ENCODE peak calls at places on chromosomes 7 and 10, in nine cellular contexts. One of them, this sample, is unnamed.

GRCh38 chr10:77588886-77589285 is 48.7 kb downstream of the KCNMA1 start:
- DNase-seq in breast epithelium: no peak
- DNase-seq in AG10803: no peak
- DNase-seq in HCT116: no peak
- DNase-seq in HepG2: no peak
- DNase-seq in neural progenitor cell: no peak
- DNase-seq in astrocyte of the spinal cord: no peak
- DNase-seq in B cell: no peak
- DNase-seq in mammary epithelial cell: no peak
- DNase-seq in this sample: no peak

GRCh38 chr10:77583527-77583926 is 54.1 kb downstream of the KCNMA1 start:
- DNase-seq in breast epithelium: no peak
- DNase-seq in AG10803: no peak
- DNase-seq in HCT116: no peak
- DNase-seq in HepG2: no peak
- DNase-seq in neural progenitor cell: no peak
- DNase-seq in astrocyte of the spinal cord: no peak
- DNase-seq in B cell: no peak
- DNase-seq in mammary epithelial cell: peak; percentile 72
- DNase-seq in this sample: no peak

GRCh38 chr7:45050198-45050597 is 38.6 kb downstream of the NACAD start:
- DNase-seq in breast epithelium: no peak
- DNase-seq in AG10803: no peak
- DNase-seq in HCT116: no peak
- DNase-seq in HepG2: no peak
- DNase-seq in neural progenitor cell: no peak
- DNase-seq in astrocyte of the spinal cord: no peak
- DNase-seq in B cell: no peak
- DNase-seq in mammary epithelial cell: no peak
- DNase-seq in this sample: no peak

GRCh38 chr7:96697822-96698221 is 11.8 kb downstream of the SEM1 start:
- DNase-seq in breast epithelium: no peak
- DNase-seq in AG10803: no peak
- DNase-seq in HCT116: no peak
- DNase-seq in HepG2: no peak
- DNase-seq in neural progenitor cell: no peak
- DNase-seq in astrocyte of the spinal cord: peak; percentile 13
- DNase-seq in B cell: no peak
- DNase-seq in mammary epithelial cell: no peak
- DNase-seq in this sample: peak; percentile 26

GRCh38 chr10:97774811-97775294 is 3.1 kb upstream of the SFRP5 start:
- DNase-seq in breast epithelium: peak; percentile 45
- DNase-seq in AG10803: no peak
- DNase-seq in HCT116: no peak
- DNase-seq in HepG2: peak; percentile 84
- DNase-seq in neural progenitor cell: no peak
- DNase-seq in astrocyte of the spinal cord: no peak
- DNase-seq in B cell: no peak
- DNase-seq in mammary epithelial cell: peak; percentile 54
- DNase-seq in this sample: no peak

GRCh38 chr10:69792361-69792760 is 9.3 kb upstream of the COL13A1 start:
- DNase-seq in breast epithelium: no peak
- DNase-seq in AG10803: no peak
- DNase-seq in HCT116: no peak
- DNase-seq in HepG2: no peak
- DNase-seq in neural progenitor cell: no peak
- DNase-seq in astrocyte of the spinal cord: no peak
- DNase-seq in B cell: no peak
- DNase-seq in mammary epithelial cell: no peak
- DNase-seq in this sample: no peak

GRCh38 chr10:121313119-121313858 is 285.0 kb downstream of the FGFR2 start:
- DNase-seq in breast epithelium: peak; percentile 90
- DNase-seq in AG10803: no peak
- DNase-seq in HCT116: no peak
- DNase-seq in HepG2: no peak
- DNase-seq in neural progenitor cell: no peak
- DNase-seq in astrocyte of the spinal cord: no peak
- DNase-seq in B cell: no peak
- DNase-seq in mammary epithelial cell: peak; percentile 86
- DNase-seq in this sample: no peak

GRCh38 chr7:73740771-73741170 is 2.2 kb upstream of the ABHD11 start:
- DNase-seq in breast epithelium: peak; percentile 50
- DNase-seq in AG10803: no peak
- DNase-seq in HCT116: no peak
- DNase-seq in HepG2: no peak
- DNase-seq in neural progenitor cell: no peak
- DNase-seq in astrocyte of the spinal cord: no peak
- DNase-seq in B cell: no peak
- DNase-seq in mammary epithelial cell: no peak
- DNase-seq in this sample: no peak

GRCh38 chr10:115572740-115573455 is 479.7 kb downstream of the ATRNL1 start:
- DNase-seq in breast epithelium: no peak
- DNase-seq in AG10803: no peak
- DNase-seq in HCT116: peak; percentile 7
- DNase-seq in HepG2: no peak
- DNase-seq in neural progenitor cell: peak; percentile 42
- DNase-seq in astrocyte of the spinal cord: no peak
- DNase-seq in B cell: no peak
- DNase-seq in mammary epithelial cell: peak; percentile 0
- DNase-seq in this sample: no peak

GRCh38 chr7:110407706-110408105 is 683.2 kb upstream of the LRRN3 start:
- DNase-seq in breast epithelium: no peak
- DNase-seq in AG10803: no peak
- DNase-seq in HCT116: no peak
- DNase-seq in HepG2: no peak
- DNase-seq in neural progenitor cell: no peak
- DNase-seq in astrocyte of the spinal cord: no peak
- DNase-seq in B cell: no peak
- DNase-seq in mammary epithelial cell: no peak
- DNase-seq in this sample: no peak

GRCh38 chr10:46539596-46540411 is 16.7 kb downstream of the GPRIN2 start:
- DNase-seq in breast epithelium: no peak
- DNase-seq in AG10803: no peak
- DNase-seq in HCT116: no peak
- DNase-seq in HepG2: peak; percentile 86
- DNase-seq in neural progenitor cell: no peak
- DNase-seq in astrocyte of the spinal cord: peak; percentile 83
- DNase-seq in B cell: no peak
- DNase-seq in mammary epithelial cell: no peak
- DNase-seq in this sample: peak; percentile 86

GRCh38 chr7:155106356-155106755 is 36.2 kb downstream of the HTR5A start:
- DNase-seq in breast epithelium: no peak
- DNase-seq in AG10803: no peak
- DNase-seq in HCT116: no peak
- DNase-seq in HepG2: no peak
- DNase-seq in neural progenitor cell: no peak
- DNase-seq in astrocyte of the spinal cord: no peak
- DNase-seq in B cell: no peak
- DNase-seq in mammary epithelial cell: no peak
- DNase-seq in this sample: no peak

GRCh38 chr10:124043310-124044142 is 49.9 kb downstream of the CHST15 start:
- DNase-seq in breast epithelium: no peak
- DNase-seq in AG10803: no peak
- DNase-seq in HCT116: no peak
- DNase-seq in HepG2: peak; percentile 97
- DNase-seq in neural progenitor cell: no peak
- DNase-seq in astrocyte of the spinal cord: peak; percentile 62
- DNase-seq in B cell: peak; percentile 73
- DNase-seq in mammary epithelial cell: peak; percentile 77
- DNase-seq in this sample: no peak

GRCh38 chr10:102997998-102998397 is 79.9 kb downstream of the CNNM2 start:
- DNase-seq in breast epithelium: no peak
- DNase-seq in AG10803: no peak
- DNase-seq in HCT116: no peak
- DNase-seq in HepG2: peak; percentile 65
- DNase-seq in neural progenitor cell: no peak
- DNase-seq in astrocyte of the spinal cord: no peak
- DNase-seq in B cell: no peak
- DNase-seq in mammary epithelial cell: peak; percentile 4
- DNase-seq in this sample: no peak

GRCh38 chr7:132815696-132816334 is 239.5 kb upstream of the PLXNA4 start:
- DNase-seq in breast epithelium: no peak
- DNase-seq in AG10803: no peak
- DNase-seq in HCT116: no peak
- DNase-seq in HepG2: no peak
- DNase-seq in neural progenitor cell: no peak
- DNase-seq in astrocyte of the spinal cord: peak; percentile 7
- DNase-seq in B cell: no peak
- DNase-seq in mammary epithelial cell: no peak
- DNase-seq in this sample: peak; percentile 79

GRCh38 chr10:102505462-102506115 is 1.8 kb downstream of the SUFU start:
- DNase-seq in breast epithelium: no peak
- DNase-seq in AG10803: no peak
- DNase-seq in HCT116: no peak
- DNase-seq in HepG2: no peak
- DNase-seq in neural progenitor cell: peak; percentile 17
- DNase-seq in astrocyte of the spinal cord: no peak
- DNase-seq in B cell: no peak
- DNase-seq in mammary epithelial cell: no peak
- DNase-seq in this sample: no peak

GRCh38 chr10:69644658-69645295 is 14.7 kb downstream of the FAM241B start:
- DNase-seq in breast epithelium: peak; percentile 37
- DNase-seq in AG10803: peak; percentile 52
- DNase-seq in HCT116: peak; percentile 35
- DNase-seq in HepG2: peak; percentile 21
- DNase-seq in neural progenitor cell: peak; percentile 82
- DNase-seq in astrocyte of the spinal cord: peak; percentile 62
- DNase-seq in B cell: no peak
- DNase-seq in mammary epithelial cell: peak; percentile 52
- DNase-seq in this sample: peak; percentile 60

GRCh38 chr7:115099906-115100305 is 178.0 kb downstream of the MDFIC start:
- DNase-seq in breast epithelium: no peak
- DNase-seq in AG10803: peak; percentile 40
- DNase-seq in HCT116: no peak
- DNase-seq in HepG2: peak; percentile 52
- DNase-seq in neural progenitor cell: no peak
- DNase-seq in astrocyte of the spinal cord: peak; percentile 80
- DNase-seq in B cell: no peak
- DNase-seq in mammary epithelial cell: peak; percentile 75
- DNase-seq in this sample: peak; percentile 76

GRCh38 chr7:129517931-129518330 is 15.6 kb downstream of the SMKR1 start:
- DNase-seq in breast epithelium: no peak
- DNase-seq in AG10803: no peak
- DNase-seq in HCT116: no peak
- DNase-seq in HepG2: no peak
- DNase-seq in neural progenitor cell: no peak
- DNase-seq in astrocyte of the spinal cord: no peak
- DNase-seq in B cell: no peak
- DNase-seq in mammary epithelial cell: no peak
- DNase-seq in this sample: no peak

DNA sequence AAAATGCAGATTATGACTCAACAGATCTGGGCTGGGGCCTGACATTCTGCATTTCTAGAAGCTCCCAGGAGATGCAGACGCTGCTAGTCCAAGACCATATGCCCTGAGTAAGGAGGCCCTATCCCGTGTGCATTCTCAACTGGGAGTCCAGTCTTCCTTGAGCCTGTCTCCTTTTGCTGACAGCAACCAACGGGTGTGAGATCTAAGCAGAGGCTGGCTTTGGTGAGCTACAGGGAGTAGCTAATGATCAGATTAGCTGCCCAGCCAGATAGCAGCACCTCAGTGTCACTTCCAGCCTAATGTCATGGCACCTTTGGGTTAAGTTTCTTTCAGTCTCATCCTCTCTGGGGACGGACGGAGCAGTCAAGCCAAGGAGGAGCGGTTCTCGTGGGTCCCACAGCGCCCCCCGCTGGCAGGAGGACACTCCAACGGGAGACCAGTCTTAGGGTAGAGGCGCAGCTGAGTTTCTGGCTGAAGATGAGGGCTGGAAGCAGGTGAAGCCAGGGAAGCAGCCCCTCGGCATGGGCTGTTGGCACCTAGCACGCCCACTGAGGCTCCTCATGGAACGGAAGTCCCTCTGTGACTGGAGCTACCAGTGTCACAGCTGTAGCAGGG is 154.0 kb downstream of the CCDC3 start:
- DNase-seq in breast epithelium: no peak
- DNase-seq in AG10803: no peak
- DNase-seq in HCT116: peak; percentile 43
- DNase-seq in HepG2: no peak
- DNase-seq in neural progenitor cell: peak; percentile 74
- DNase-seq in astrocyte of the spinal cord: no peak
- DNase-seq in B cell: no peak
- DNase-seq in mammary epithelial cell: no peak
- DNase-seq in this sample: no peak
- TF ChIP-seq CTCF in breast epithelium: no peak
- TF ChIP-seq CTCF in AG10803: peak; percentile 14
- TF ChIP-seq CTCF in HCT116: peak; percentile 84
- TF ChIP-seq CTCF in HepG2: peak; percentile 35
- TF ChIP-seq CTCF in neural progenitor cell: peak; percentile 66
- TF ChIP-seq CTCF in astrocyte of the spinal cord: peak; percentile 44
- TF ChIP-seq CTCF in B cell: peak; percentile 11
- TF ChIP-seq CTCF in mammary epithelial cell: no peak
- TF ChIP-seq CTCF in this sample: peak; percentile 17

GRCh38 chr7:4226166-4226857 is 455.8 kb upstream of the FOXK1 start:
- DNase-seq in breast epithelium: no peak
- DNase-seq in AG10803: no peak
- DNase-seq in HCT116: peak; percentile 4
- DNase-seq in HepG2: peak; percentile 8
- DNase-seq in neural progenitor cell: peak; percentile 56
- DNase-seq in astrocyte of the spinal cord: no peak
- DNase-seq in B cell: no peak
- DNase-seq in mammary epithelial cell: no peak
- DNase-seq in this sample: no peak
- TF ChIP-seq CTCF in breast epithelium: no peak
- TF ChIP-seq CTCF in AG10803: no peak
- TF ChIP-seq CTCF in HCT116: peak; percentile 45
- TF ChIP-seq CTCF in HepG2: peak; percentile 53
- TF ChIP-seq CTCF in neural progenitor cell: peak; percentile 53
- TF ChIP-seq CTCF in astrocyte of the spinal cord: no peak
- TF ChIP-seq CTCF in B cell: no peak
- TF ChIP-seq CTCF in mammary epithelial cell: no peak
- TF ChIP-seq CTCF in this sample: no peak

DNA sequence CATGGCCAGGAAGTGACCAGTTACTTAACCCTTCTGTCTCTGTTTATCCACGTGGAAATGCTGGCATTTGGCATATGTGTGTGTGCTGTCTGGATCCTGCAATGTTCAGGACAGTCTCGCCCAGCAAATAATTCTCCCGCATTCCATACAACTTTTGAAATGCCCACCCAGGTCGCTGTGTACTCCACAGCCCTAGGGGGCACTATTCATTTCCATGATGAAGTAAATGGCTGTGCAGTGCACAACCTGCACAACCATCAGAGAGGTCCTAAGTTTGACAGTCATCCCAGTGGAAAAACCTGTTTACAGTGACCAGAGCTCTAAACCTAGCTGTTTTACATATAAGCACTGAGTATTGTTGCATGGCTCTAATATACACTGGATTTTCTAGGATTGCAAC is 38.1 kb downstream of the ZNF503 start:
- DNase-seq in breast epithelium: no peak
- DNase-seq in AG10803: no peak
- DNase-seq in HCT116: no peak
- DNase-seq in HepG2: no peak
- DNase-seq in neural progenitor cell: no peak
- DNase-seq in astrocyte of the spinal cord: no peak
- DNase-seq in B cell: no peak
- DNase-seq in mammary epithelial cell: no peak
- DNase-seq in this sample: no peak
- TF ChIP-seq CTCF in breast epithelium: no peak
- TF ChIP-seq CTCF in AG10803: no peak
- TF ChIP-seq CTCF in HCT116: no peak
- TF ChIP-seq CTCF in HepG2: no peak
- TF ChIP-seq CTCF in neural progenitor cell: peak; percentile 5
- TF ChIP-seq CTCF in astrocyte of the spinal cord: no peak
- TF ChIP-seq CTCF in B cell: no peak
- TF ChIP-seq CTCF in mammary epithelial cell: no peak
- TF ChIP-seq CTCF in this sample: no peak

GRCh38 chr7:51260516-51260915 is 56.1 kb downstream of the COBL start:
- DNase-seq in breast epithelium: no peak
- DNase-seq in AG10803: no peak
- DNase-seq in HCT116: no peak
- DNase-seq in HepG2: no peak
- DNase-seq in neural progenitor cell: no peak
- DNase-seq in astrocyte of the spinal cord: no peak
- DNase-seq in B cell: no peak
- DNase-seq in mammary epithelial cell: no peak
- DNase-seq in this sample: no peak
- TF ChIP-seq CTCF in breast epithelium: no peak
- TF ChIP-seq CTCF in AG10803: no peak
- TF ChIP-seq CTCF in HCT116: no peak
- TF ChIP-seq CTCF in HepG2: no peak
- TF ChIP-seq CTCF in neural progenitor cell: no peak
- TF ChIP-seq CTCF in astrocyte of the spinal cord: no peak
- TF ChIP-seq CTCF in B cell: no peak
- TF ChIP-seq CTCF in mammary epithelial cell: no peak
- TF ChIP-seq CTCF in this sample: no peak

This sample was measured in fibroblast of the aortic adventitia.